ENCODE peak calls at places on chromosomes 4 and X, in seven cellular contexts. One of them, this sample, is unnamed.

GRCh38 chr4:41535911-41536361 is 2.0 kb upstream of the LIMCH1 start:
- DNase-seq in bronchial epithelial cell: no peak
- DNase-seq in stomach: no peak
- DNase-seq in uterus: no peak
- DNase-seq in brain microvascular endothelial cell: no peak
- DNase-seq in cardiac muscle cell: no peak
- DNase-seq in fibroblast of the aortic adventitia: no peak
- DNase-seq in this sample: no peak

GRCh38 chr4:88226143-88226542 is 58.2 kb downstream of the PPM1K start:
- DNase-seq in bronchial epithelial cell: peak; percentile 56
- DNase-seq in stomach: no peak
- DNase-seq in uterus: no peak
- DNase-seq in brain microvascular endothelial cell: no peak
- DNase-seq in cardiac muscle cell: no peak
- DNase-seq in fibroblast of the aortic adventitia: no peak
- DNase-seq in this sample: peak; percentile 80

GRCh38 chr4:13403326-13403725 is 80.8 kb downstream of the RAB28 start:
- DNase-seq in bronchial epithelial cell: no peak
- DNase-seq in stomach: no peak
- DNase-seq in uterus: no peak
- DNase-seq in brain microvascular endothelial cell: no peak
- DNase-seq in cardiac muscle cell: no peak
- DNase-seq in fibroblast of the aortic adventitia: no peak
- DNase-seq in this sample: no peak

GRCh38 chr4:158721680-158722079 is 1.5 kb downstream of the PPID start:
- DNase-seq in bronchial epithelial cell: no peak
- DNase-seq in stomach: no peak
- DNase-seq in uterus: no peak
- DNase-seq in brain microvascular endothelial cell: no peak
- DNase-seq in cardiac muscle cell: no peak
- DNase-seq in fibroblast of the aortic adventitia: no peak
- DNase-seq in this sample: no peak

GRCh38 chrX:140762061-140762460 is 52.5 kb downstream of the LINC00632 start:
- DNase-seq in bronchial epithelial cell: peak; percentile 24
- DNase-seq in stomach: peak; percentile 38
- DNase-seq in uterus: peak; percentile 21
- DNase-seq in brain microvascular endothelial cell: peak; percentile 69
- DNase-seq in cardiac muscle cell: peak; percentile 67
- DNase-seq in fibroblast of the aortic adventitia: peak; percentile 79
- DNase-seq in this sample: peak; percentile 57

GRCh38 chrX:22758807-22759481 is 240.8 kb upstream of the DDX53 start:
- DNase-seq in bronchial epithelial cell: no peak
- DNase-seq in stomach: no peak
- DNase-seq in uterus: no peak
- DNase-seq in brain microvascular endothelial cell: no peak
- DNase-seq in cardiac muscle cell: no peak
- DNase-seq in fibroblast of the aortic adventitia: no peak
- DNase-seq in this sample: no peak

GRCh38 chr4:111959202-111959601 is 186.1 kb upstream of the FAM241A start:
- DNase-seq in bronchial epithelial cell: peak; percentile 86
- DNase-seq in stomach: no peak
- DNase-seq in uterus: no peak
- DNase-seq in brain microvascular endothelial cell: peak; percentile 51
- DNase-seq in cardiac muscle cell: no peak
- DNase-seq in fibroblast of the aortic adventitia: peak; percentile 32
- DNase-seq in this sample: peak; percentile 74

GRCh38 chr4:99091174-99091573 is 2.6 kb upstream of the ADH5 start:
- DNase-seq in bronchial epithelial cell: no peak
- DNase-seq in stomach: no peak
- DNase-seq in uterus: no peak
- DNase-seq in brain microvascular endothelial cell: no peak
- DNase-seq in cardiac muscle cell: no peak
- DNase-seq in fibroblast of the aortic adventitia: no peak
- DNase-seq in this sample: peak; percentile 9

GRCh38 chr4:168605411-168605810 is 108.6 kb downstream of the PALLD start:
- DNase-seq in bronchial epithelial cell: peak; percentile 67
- DNase-seq in stomach: no peak
- DNase-seq in uterus: no peak
- DNase-seq in brain microvascular endothelial cell: peak; percentile 80
- DNase-seq in cardiac muscle cell: no peak
- DNase-seq in fibroblast of the aortic adventitia: peak; percentile 72
- DNase-seq in this sample: peak; percentile 53

GRCh38 chr4:59175588-59175987 is 2024.5 kb upstream of the ADGRL3 start:
- DNase-seq in bronchial epithelial cell: no peak
- DNase-seq in stomach: no peak
- DNase-seq in uterus: no peak
- DNase-seq in brain microvascular endothelial cell: no peak
- DNase-seq in cardiac muscle cell: no peak
- DNase-seq in fibroblast of the aortic adventitia: no peak
- DNase-seq in this sample: no peak

GRCh38 chr4:138344064-138344463 is 101.9 kb upstream of the SLC7A11 start:
- DNase-seq in bronchial epithelial cell: no peak
- DNase-seq in stomach: no peak
- DNase-seq in uterus: no peak
- DNase-seq in brain microvascular endothelial cell: no peak
- DNase-seq in cardiac muscle cell: no peak
- DNase-seq in fibroblast of the aortic adventitia: no peak
- DNase-seq in this sample: no peak

GRCh38 chr4:168384437-168385141 is 66.0 kb upstream of the DDX60 start:
- DNase-seq in bronchial epithelial cell: no peak
- DNase-seq in stomach: peak; percentile 42
- DNase-seq in uterus: no peak
- DNase-seq in brain microvascular endothelial cell: peak; percentile 17
- DNase-seq in cardiac muscle cell: no peak
- DNase-seq in fibroblast of the aortic adventitia: peak; percentile 48
- DNase-seq in this sample: no peak

GRCh38 chr4:159009521-159009920 is 93.4 kb upstream of the RAPGEF2 start:
- DNase-seq in bronchial epithelial cell: peak; percentile 30
- DNase-seq in stomach: no peak
- DNase-seq in uterus: no peak
- DNase-seq in brain microvascular endothelial cell: no peak
- DNase-seq in cardiac muscle cell: no peak
- DNase-seq in fibroblast of the aortic adventitia: no peak
- DNase-seq in this sample: no peak

GRCh38 chrX:108000751-108001150 is 18.6 kb upstream of the TEX13B start:
- DNase-seq in bronchial epithelial cell: peak; percentile 88
- DNase-seq in stomach: no peak
- DNase-seq in uterus: no peak
- DNase-seq in brain microvascular endothelial cell: no peak
- DNase-seq in cardiac muscle cell: no peak
- DNase-seq in fibroblast of the aortic adventitia: peak; percentile 7
- DNase-seq in this sample: peak; percentile 93

GRCh38 chr4:150305995-150306394 is 227.8 kb downstream of the DCLK2 start:
- DNase-seq in bronchial epithelial cell: peak; percentile 64
- DNase-seq in stomach: no peak
- DNase-seq in uterus: no peak
- DNase-seq in brain microvascular endothelial cell: peak; percentile 61
- DNase-seq in cardiac muscle cell: no peak
- DNase-seq in fibroblast of the aortic adventitia: peak; percentile 78
- DNase-seq in this sample: peak; percentile 49

GRCh38 chrX:30713061-30713525 is 59.9 kb downstream of the GK start:
- DNase-seq in bronchial epithelial cell: peak; percentile 52
- DNase-seq in stomach: peak; percentile 46
- DNase-seq in uterus: peak; percentile 21
- DNase-seq in brain microvascular endothelial cell: peak; percentile 52
- DNase-seq in cardiac muscle cell: peak; percentile 75
- DNase-seq in fibroblast of the aortic adventitia: peak; percentile 78
- DNase-seq in this sample: peak; percentile 74

GRCh38 chr4:11073621-11074051 is 355.1 kb downstream of the HS3ST1 start:
- DNase-seq in bronchial epithelial cell: peak; percentile 62
- DNase-seq in stomach: no peak
- DNase-seq in uterus: no peak
- DNase-seq in brain microvascular endothelial cell: peak; percentile 55
- DNase-seq in cardiac muscle cell: no peak
- DNase-seq in fibroblast of the aortic adventitia: peak; percentile 100
- DNase-seq in this sample: peak; percentile 48

GRCh38 chr4:123809864-123810263 is 413.3 kb downstream of the SPRY1 start:
- DNase-seq in bronchial epithelial cell: no peak
- DNase-seq in stomach: no peak
- DNase-seq in uterus: no peak
- DNase-seq in brain microvascular endothelial cell: no peak
- DNase-seq in cardiac muscle cell: no peak
- DNase-seq in fibroblast of the aortic adventitia: no peak
- DNase-seq in this sample: no peak

GRCh38 chr4:40377462-40378385 is 42.6 kb downstream of the CHRNA9 start:
- DNase-seq in bronchial epithelial cell: peak; percentile 81
- DNase-seq in stomach: no peak
- DNase-seq in uterus: no peak
- DNase-seq in brain microvascular endothelial cell: peak; percentile 7
- DNase-seq in cardiac muscle cell: no peak
- DNase-seq in fibroblast of the aortic adventitia: no peak
- DNase-seq in this sample: peak; percentile 72

GRCh38 chr4:49516796-49517195 is 530.7 kb downstream of the CWH43 start:
- DNase-seq in bronchial epithelial cell: no peak
- DNase-seq in stomach: no peak
- DNase-seq in uterus: no peak
- DNase-seq in brain microvascular endothelial cell: no peak
- DNase-seq in cardiac muscle cell: no peak
- DNase-seq in fibroblast of the aortic adventitia: no peak
- DNase-seq in this sample: no peak

GRCh38 chrX:44305921-44306320 is 37.6 kb downstream of the EFHC2 start:
- DNase-seq in bronchial epithelial cell: no peak
- DNase-seq in stomach: no peak
- DNase-seq in uterus: no peak
- DNase-seq in brain microvascular endothelial cell: no peak
- DNase-seq in cardiac muscle cell: no peak
- DNase-seq in fibroblast of the aortic adventitia: no peak
- DNase-seq in this sample: no peak

GRCh38 chr4:735583-735982 is 30.0 kb downstream of the PCGF3 start:
- DNase-seq in bronchial epithelial cell: no peak
- DNase-seq in stomach: no peak
- DNase-seq in uterus: no peak
- DNase-seq in brain microvascular endothelial cell: no peak
- DNase-seq in cardiac muscle cell: no peak
- DNase-seq in fibroblast of the aortic adventitia: no peak
- DNase-seq in this sample: no peak

GRCh38 chr4:126916626-126917140 is 716.1 kb upstream of the INTU start:
- DNase-seq in bronchial epithelial cell: peak; percentile 46
- DNase-seq in stomach: no peak
- DNase-seq in uterus: no peak
- DNase-seq in brain microvascular endothelial cell: peak; percentile 58
- DNase-seq in cardiac muscle cell: no peak
- DNase-seq in fibroblast of the aortic adventitia: peak; percentile 95
- DNase-seq in this sample: peak; percentile 26

GRCh38 chr4:164009435-164009834 is 514.9 kb downstream of the TMA16 start:
- DNase-seq in bronchial epithelial cell: no peak
- DNase-seq in stomach: no peak
- DNase-seq in uterus: no peak
- DNase-seq in brain microvascular endothelial cell: no peak
- DNase-seq in cardiac muscle cell: no peak
- DNase-seq in fibroblast of the aortic adventitia: no peak
- DNase-seq in this sample: no peak

GRCh38 chr4:164011791-164012190 is 517.3 kb downstream of the TMA16 start:
- DNase-seq in bronchial epithelial cell: no peak
- DNase-seq in stomach: no peak
- DNase-seq in uterus: no peak
- DNase-seq in brain microvascular endothelial cell: no peak
- DNase-seq in cardiac muscle cell: peak; percentile 22
- DNase-seq in fibroblast of the aortic adventitia: no peak
- DNase-seq in this sample: no peak

GRCh38 chr4:164012396-164013027 is 518.0 kb downstream of the TMA16 start:
- DNase-seq in bronchial epithelial cell: peak; percentile 46
- DNase-seq in stomach: peak; percentile 48
- DNase-seq in uterus: no peak
- DNase-seq in brain microvascular endothelial cell: peak; percentile 13
- DNase-seq in cardiac muscle cell: peak; percentile 71
- DNase-seq in fibroblast of the aortic adventitia: no peak
- DNase-seq in this sample: peak; percentile 65
- TF ChIP-seq CTCF in bronchial epithelial cell: peak; percentile 69
- TF ChIP-seq CTCF in stomach: peak; percentile 24
- TF ChIP-seq CTCF in uterus: no peak
- TF ChIP-seq CTCF in brain microvascular endothelial cell: peak; percentile 80
- TF ChIP-seq CTCF in cardiac muscle cell: no peak
- TF ChIP-seq CTCF in fibroblast of the aortic adventitia: no peak
- TF ChIP-seq CTCF in this sample: peak; percentile 76

DNA sequence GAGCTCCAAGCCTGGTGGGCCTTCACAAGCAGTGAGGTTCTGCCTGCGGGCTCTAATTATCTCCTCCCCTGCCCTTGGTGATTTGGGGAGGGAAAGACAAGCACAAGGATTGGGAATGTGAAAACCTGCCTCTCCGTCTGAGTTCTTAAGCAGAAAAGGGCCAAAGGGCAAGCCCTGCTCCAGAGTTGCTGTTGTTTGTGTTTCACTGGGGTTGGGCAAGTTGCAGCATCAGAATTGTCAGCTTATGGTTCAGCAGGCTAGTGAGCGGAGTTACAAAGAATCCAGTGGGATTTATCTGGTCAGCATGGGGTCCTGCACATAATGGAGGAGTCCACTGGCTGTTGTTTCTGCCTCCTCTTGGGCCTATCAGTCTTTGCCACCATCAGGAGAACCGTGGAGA is 60.5 kb downstream of the NHS start:
- DNase-seq in bronchial epithelial cell: no peak
- DNase-seq in stomach: no peak
- DNase-seq in uterus: no peak
- DNase-seq in brain microvascular endothelial cell: no peak
- DNase-seq in cardiac muscle cell: no peak
- DNase-seq in fibroblast of the aortic adventitia: no peak
- DNase-seq in this sample: no peak
- H3K4me3 ChIP-seq in bronchial epithelial cell: no peak overlapping the region
- H3K4me3 ChIP-seq in stomach: no peak overlapping the region
- H3K4me3 ChIP-seq in uterus: no peak overlapping the region
- H3K4me3 ChIP-seq in brain microvascular endothelial cell: no peak overlapping the region
- H3K4me3 ChIP-seq in cardiac muscle cell: no peak overlapping the region
- H3K4me3 ChIP-seq in fibroblast of the aortic adventitia: no peak overlapping the region
- H3K4me3 ChIP-seq in this sample: no peak overlapping the region

GRCh38 chr4:165096776-165097175 is 15.9 kb downstream of the TMEM192 start:
- DNase-seq in bronchial epithelial cell: peak; percentile 8
- DNase-seq in stomach: no peak
- DNase-seq in uterus: no peak
- DNase-seq in brain microvascular endothelial cell: peak; percentile 6
- DNase-seq in cardiac muscle cell: peak; percentile 43
- DNase-seq in fibroblast of the aortic adventitia: peak; percentile 52
- DNase-seq in this sample: peak; percentile 25
- TF ChIP-seq CTCF in bronchial epithelial cell: peak; percentile 25
- TF ChIP-seq CTCF in stomach: no peak
- TF ChIP-seq CTCF in uterus: peak; percentile 21
- TF ChIP-seq CTCF in brain microvascular endothelial cell: peak; percentile 63
- TF ChIP-seq CTCF in cardiac muscle cell: peak; percentile 62
- TF ChIP-seq CTCF in fibroblast of the aortic adventitia: peak; percentile 61
- TF ChIP-seq CTCF in this sample: peak; percentile 55

GRCh38 chrX:133454525-133455323 is 39.4 kb upstream of the GPC4 start:
- DNase-seq in bronchial epithelial cell: no peak
- DNase-seq in stomach: no peak
- DNase-seq in uterus: no peak
- DNase-seq in brain microvascular endothelial cell: no peak
- DNase-seq in cardiac muscle cell: no peak
- DNase-seq in fibroblast of the aortic adventitia: no peak
- DNase-seq in this sample: no peak
- H3K4me3 ChIP-seq in bronchial epithelial cell: no peak overlapping the region
- H3K4me3 ChIP-seq in stomach: no peak overlapping the region
- H3K4me3 ChIP-seq in uterus: no peak overlapping the region
- H3K4me3 ChIP-seq in brain microvascular endothelial cell: no peak overlapping the region
- H3K4me3 ChIP-seq in cardiac muscle cell: no peak overlapping the region
- H3K4me3 ChIP-seq in fibroblast of the aortic adventitia: no peak overlapping the region
- H3K4me3 ChIP-seq in this sample: no peak overlapping the region

GRCh38 chrX:156001667-156002021 is 4.1 kb downstream of the IL9R start:
- DNase-seq in bronchial epithelial cell: no peak
- DNase-seq in stomach: no peak
- DNase-seq in uterus: no peak
- DNase-seq in brain microvascular endothelial cell: no peak
- DNase-seq in cardiac muscle cell: no peak
- DNase-seq in fibroblast of the aortic adventitia: no peak
- DNase-seq in this sample: no peak
- TF ChIP-seq CTCF in bronchial epithelial cell: no peak
- TF ChIP-seq CTCF in stomach: no peak
- TF ChIP-seq CTCF in uterus: no peak
- TF ChIP-seq CTCF in brain microvascular endothelial cell: no peak
- TF ChIP-seq CTCF in cardiac muscle cell: no peak
- TF ChIP-seq CTCF in fibroblast of the aortic adventitia: no peak
- TF ChIP-seq CTCF in this sample: no peak